ENCODE peak calls at places on chromosomes 4 and X, in four cellular contexts. B is type B pancreatic cell, S is breast epithelium, W is HL-60. R is an unnamed sample.
A peak's percentile ranks its signal among the peaks of the same experiment; 100 is the strongest.

GRCh38 chr4:25343671-25344070 is 31.1 kb downstream of the ZCCHC4 start:
- DNase-seq in S (no peak), B (no peak), W (no peak), R (no peak)

GRCh38 chr4:15066140-15066539 is 63.9 kb downstream of the CPEB2 start:
- DNase-seq in W (no peak), B (no peak), S (no peak), R (no peak)

GRCh38 chr4:109046549-109047171 is 255.8 kb downstream of the COL25A1 start:
- DNase-seq in S (no peak), W (no peak), B (no peak), R (no peak)

GRCh38 chr4:110306363-110306762 is 107.9 kb upstream of the ELOVL6 start:
- DNase-seq in W (no peak), B (no peak), S (no peak), R (no peak)

GRCh38 chr4:75736862-75737261 is 12.5 kb downstream of the USO1 start:
- DNase-seq in S (no peak), W (no peak), B (no peak), R (no peak)

GRCh38 chr4:181420950-181421349 is 822.3 kb upstream of the TENM3 start:
- DNase-seq in B (no peak), S (no peak), W (no peak), R (no peak)

GRCh38 chr4:15344041-15344440 is 83.8 kb upstream of the C1QTNF7 start:
- DNase-seq in B (no peak), W (no peak), S (no peak), R (no peak)

GRCh38 chr4:73593631-73594241 is 26.5 kb downstream of the RASSF6 start:
- DNase-seq in B (no peak), W (no peak), S (no peak), R (no peak)

GRCh38 chr4:20829958-20830357 is 129.7 kb downstream of the PACRGL start:
- DNase-seq in W (no peak), B (no peak), S (no peak), R (no peak)

GRCh38 chrX:110145305-110145704 is 142.4 kb downstream of the TMEM164 start:
- DNase-seq in S (no peak), B (no peak), W (no peak), R (no peak)

GRCh38 chrX:57156397-57157049 is 19.3 kb upstream of the SPIN2A start:
- DNase-seq in W (no peak), B (no peak), S (no peak), R (no peak)

GRCh38 chrX:69133561-69134542 is 31.4 kb downstream of the PJA1 start:
- DNase-seq in B (no peak), W (no peak), S (no peak), R (no peak)

GRCh38 chrX:39974228-39974627 is 123.5 kb downstream of the BCOR start:
- DNase-seq in B (no peak), W (no peak), S (no peak), R (no peak)

GRCh38 chrX:74656079-74656745 is 41.8 kb upstream of the RLIM start:
- DNase-seq in W (no peak), B (no peak), S (no peak), R (no peak)

GRCh38 chr4:15917297-15917696 is 21.2 kb downstream of the FGFBP1 start:
- DNase-seq in S (no peak), B (no peak), W (no peak), R (no peak)

GRCh38 chrX:123738378-123738955 is 5.6 kb upstream of the THOC2 start:
- DNase-seq in S (no peak), B (no peak), W (no peak), R (peak; percentile 32)

GRCh38 chr4:87209182-87209581 is 11.2 kb downstream of the KLHL8 start:
- DNase-seq in B (no peak), S (no peak), W (no peak), R (no peak)

GRCh38 chr4:100257567-100257966 is 67.3 kb upstream of the DDIT4L start:
- DNase-seq in S (no peak), W (peak; percentile 99), B (no peak), R (no peak)

GRCh38 chr4:158538176-158538575 is 16.5 kb downstream of the RXFP1 start:
- DNase-seq in B (no peak), S (no peak), W (no peak), R (no peak)

GRCh38 chrX:8194216-8194615 is 23.1 kb upstream of the VCX2 start:
- DNase-seq in B (no peak), W (no peak), S (no peak), R (no peak)

GRCh38 chrX:86322913-86323312 is 174.7 kb downstream of the DACH2 start:
- DNase-seq in S (no peak), W (no peak), B (no peak), R (no peak)

GRCh38 chr4:133146574-133147198 is 2.4 kb upstream of the PCDH10 start:
- DNase-seq in W (no peak), B (peak; percentile 76), S (no peak), R (peak; percentile 84)

GRCh38 chr4:95929448-95930064 is 89.7 kb downstream of the PDHA2 start:
- DNase-seq in B (no peak), S (no peak), W (no peak), R (no peak)

GRCh38 chr4:3792813-3793212 is 26.6 kb downstream of the ADRA2C start:
- DNase-seq in B (no peak), W (no peak), S (no peak), R (no peak)
- TF ChIP-seq CTCF in B (peak; percentile 60), W (no peak), S (no peak), R (no peak)

DNA sequence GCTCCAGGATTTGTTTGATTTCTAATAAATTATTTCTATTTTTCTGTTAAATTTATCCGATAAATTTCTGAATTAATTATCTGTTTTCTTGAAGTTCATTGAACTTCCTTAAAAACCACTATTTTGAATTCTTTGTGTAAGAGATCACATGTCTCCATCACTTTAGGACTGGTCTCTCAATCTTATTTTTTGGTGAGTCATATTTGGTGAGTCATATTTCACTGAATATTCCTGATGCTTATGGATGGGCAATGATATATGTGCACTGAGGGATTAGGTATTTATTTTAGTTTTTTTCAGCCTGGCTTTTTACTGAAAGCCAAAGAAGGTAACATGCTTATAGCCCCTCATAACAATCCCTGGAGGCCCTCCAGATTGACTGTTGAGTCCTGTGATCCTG is 48.5 kb upstream of the IL15 start:
- DNase-seq in S (no peak), W (no peak), B (no peak), R (no peak)
- TF ChIP-seq CTCF in S (no peak), W (no peak), B (no peak), R (no peak)

GRCh38 chr4:21882050-21882839 is 66.3 kb downstream of the KCNIP4 start:
- DNase-seq in W (no peak), B (no peak), S (no peak), R (no peak)

GRCh38 chr4:21884615-21885014 is 64.0 kb downstream of the KCNIP4 start:
- DNase-seq in S (no peak), W (no peak), B (no peak), R (no peak)

GRCh38 chr4:21879187-21879586 is 69.4 kb downstream of the KCNIP4 start:
- DNase-seq in S (no peak), W (no peak), B (no peak), R (no peak)
- TF ChIP-seq CTCF in S (no peak), W (no peak), B (no peak), R (peak; percentile 25)

GRCh38 chr4:136713140-136713539 is 819.2 kb downstream of the PCDH18 start:
- DNase-seq in S (no peak), W (no peak), B (no peak), R (no peak)
- TF ChIP-seq CTCF in S (no peak), W (no peak), B (no peak), R (peak; percentile 53)

DNA sequence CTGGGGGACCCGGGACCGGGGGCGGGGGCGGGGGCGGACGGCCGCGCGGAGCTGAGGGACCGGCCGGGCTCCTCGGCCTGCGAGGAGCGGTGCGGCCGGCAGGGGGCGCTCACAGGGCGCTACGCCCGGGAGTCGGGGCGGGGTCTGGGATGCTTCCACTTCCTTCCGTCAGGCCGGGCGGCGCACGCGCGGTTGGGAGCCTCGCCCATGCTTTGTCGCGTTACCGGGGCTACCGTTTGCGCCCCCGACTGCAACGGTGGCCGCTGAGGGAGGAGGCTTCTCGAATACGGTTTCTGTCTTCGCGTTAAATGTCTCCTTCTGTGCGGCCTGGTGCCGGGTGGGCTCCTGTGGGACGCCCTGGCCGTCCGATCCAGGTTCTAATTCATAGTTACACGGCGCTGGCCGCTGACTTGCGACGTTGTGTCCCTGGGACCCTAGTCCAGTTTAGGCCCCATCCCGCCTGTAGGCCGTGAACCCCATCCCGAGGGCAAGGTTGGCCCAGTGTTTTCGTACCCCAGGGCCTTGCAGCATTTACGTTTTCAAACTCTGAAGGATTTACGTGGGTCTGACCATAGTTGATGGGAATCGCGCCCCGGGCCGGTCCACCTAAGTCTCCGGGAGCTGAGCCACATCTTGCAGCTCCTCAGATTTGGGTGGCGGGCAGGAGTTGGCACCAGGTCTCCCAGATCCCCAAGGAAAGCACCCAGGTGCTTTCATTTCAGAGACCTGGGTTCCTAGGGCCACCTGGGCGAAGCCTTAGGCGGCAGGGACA is 549 bp downstream of the MSL3 start:
- DNase-seq in W (peak; percentile 79), S (peak; percentile 73), B (peak; percentile 89), R (peak; percentile 96)
- TF ChIP-seq CTCF in W (no peak), S (peak; percentile 49), B (peak; percentile 88), R (peak; percentile 87)

DNA sequence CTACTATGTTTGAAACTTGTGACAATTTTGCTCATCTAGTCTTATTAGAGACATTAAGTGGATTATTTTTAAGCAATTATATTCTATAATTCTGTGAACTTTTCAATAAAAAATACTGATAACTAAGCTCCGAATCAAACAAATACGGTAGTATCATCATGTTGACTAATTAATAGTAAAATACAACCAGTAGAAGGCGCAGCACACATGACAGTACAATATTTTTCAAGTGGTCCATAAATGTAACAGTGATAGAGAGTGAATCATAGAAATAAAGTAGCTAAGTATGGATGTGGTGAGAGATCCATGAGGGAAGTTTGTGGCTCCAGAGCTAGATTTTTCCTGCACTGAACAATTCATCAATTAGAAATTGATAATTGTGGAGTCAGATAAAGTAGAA is 666.2 kb downstream of the KCTD8 start:
- DNase-seq in W (no peak), S (no peak), B (no peak), R (no peak)
- TF ChIP-seq CTCF in W (no peak), S (no peak), B (no peak), R (no peak)

DNA sequence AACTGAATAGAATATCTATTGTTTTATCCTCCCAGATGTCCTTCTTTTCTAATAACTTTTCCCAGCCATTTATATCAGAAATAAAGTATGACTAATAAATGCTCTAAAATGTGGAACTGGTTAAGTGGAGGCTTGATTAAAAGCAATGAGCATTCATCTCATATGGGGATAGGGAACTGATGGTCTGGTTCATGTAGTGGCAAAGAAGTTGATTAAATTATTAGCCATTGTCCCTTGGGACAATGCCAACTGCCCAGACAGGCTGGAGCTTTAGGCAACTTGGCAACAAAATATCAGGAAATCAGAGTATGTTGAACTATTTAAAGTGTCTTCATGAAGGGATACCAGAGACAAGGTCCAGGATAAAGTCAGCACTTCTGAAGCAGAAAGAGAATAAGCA is 24.2 kb downstream of the TRO start:
- DNase-seq in B (no peak), W (no peak), S (no peak), R (no peak)
- TF ChIP-seq CTCF in B (no peak), W (no peak), S (no peak), R (no peak)

DNA sequence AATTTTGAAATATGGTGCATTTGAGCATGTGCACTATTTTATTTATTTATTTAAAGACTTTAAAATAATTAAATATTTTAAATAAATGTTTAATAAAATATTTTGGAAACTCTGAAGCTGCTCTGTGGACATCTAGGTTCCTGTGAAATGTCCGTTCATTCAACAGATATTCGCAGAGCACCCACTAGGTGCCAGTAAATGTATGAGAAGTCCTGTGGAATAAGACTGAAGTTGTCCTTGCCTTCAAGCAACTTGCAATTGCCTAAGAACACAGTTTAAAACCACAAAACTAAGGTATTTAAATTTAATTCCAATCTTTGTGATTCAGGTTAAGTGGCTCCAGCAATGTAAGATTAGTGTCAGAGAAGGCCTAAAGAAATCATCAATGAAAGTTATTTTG is 306.7 kb downstream of the GBA3 start:
- DNase-seq in W (no peak), B (no peak), S (no peak), R (no peak)
- TF ChIP-seq CTCF in W (no peak), B (no peak), S (no peak), R (no peak)